ENCODE peak calls at places on chromosome 18, in ten cellular contexts. C is pancreas, D is adrenal gland, P is mammary epithelial cell, T is HCT116, K is lung, V is ovary, S is OCI-LY7, A is heart right ventricle, B is right atrium auricular region. E is an unnamed sample.

GRCh38 chr18:46481048-46481846 is 175.8 kb downstream of the LOXHD1 start:
- DNase-seq in C (no peak), D (peak; percentile 32), P (no peak), T (peak; percentile 27), K (peak; percentile 39), V (no peak), S (peak; percentile 39), A (peak; percentile 42), B (no peak), E (peak; percentile 39)

GRCh38 chr18:42182728-42183700 is 228.0 kb downstream of the PIK3C3 start:
- DNase-seq in C (no peak), D (no peak), P (peak; percentile 59), T (no peak), K (no peak), V (no peak), S (no peak), A (no peak), B (no peak), E (no peak)

GRCh38 chr18:56257215-56257614 is 381.2 kb downstream of the TXNL1 start:
- DNase-seq in C (no peak), D (no peak), P (peak; percentile 19), T (no peak), K (no peak), V (no peak), S (no peak), A (no peak), B (no peak), E (no peak)

GRCh38 chr18:29540548-29540947 is 1363.6 kb upstream of the CDH2 start:
- DNase-seq in C (no peak), D (no peak), P (no peak), T (no peak), K (no peak), V (no peak), S (no peak), A (no peak), B (no peak), E (no peak)

GRCh38 chr18:61608306-61608705 is 275.1 kb downstream of the CDH20 start:
- DNase-seq in C (no peak), D (no peak), P (no peak), T (no peak), K (no peak), V (no peak), S (no peak), A (no peak), B (no peak), E (no peak)

GRCh38 chr18:35582899-35583558 is 1.5 kb downstream of the GALNT1 start:
- DNase-seq in C (no peak), D (no peak), P (peak; percentile 5), T (no peak), K (no peak), V (no peak), S (peak; percentile 16), A (no peak), B (no peak), E (no peak)

GRCh38 chr18:40935423-40935822 is 1019.6 kb upstream of the PIK3C3 start:
- DNase-seq in C (no peak), D (no peak), P (peak; percentile 12), T (no peak), K (no peak), V (no peak), S (peak; percentile 0), A (no peak), B (no peak), E (peak; percentile 7)

GRCh38 chr18:69777248-69777647 is 170.4 kb downstream of the CD226 start:
- DNase-seq in C (no peak), D (no peak), P (no peak), T (no peak), K (no peak), V (no peak), S (no peak), A (no peak), B (no peak), E (no peak)

GRCh38 chr18:8526316-8526715 is 82.9 kb upstream of the RAB12 start:
- DNase-seq in C (no peak), D (no peak), P (no peak), T (no peak), K (no peak), V (no peak), S (no peak), A (no peak), B (peak; percentile 46), E (no peak)
- H3K27ac ChIP-seq in C (no peak overlapping the region), D (no peak overlapping the region), P (no peak overlapping the region), T (no peak overlapping the region), K (no peak overlapping the region), V (no peak overlapping the region), S (no peak overlapping the region), A (no peak overlapping the region), B (no peak overlapping the region), E (no peak overlapping the region)

DNA sequence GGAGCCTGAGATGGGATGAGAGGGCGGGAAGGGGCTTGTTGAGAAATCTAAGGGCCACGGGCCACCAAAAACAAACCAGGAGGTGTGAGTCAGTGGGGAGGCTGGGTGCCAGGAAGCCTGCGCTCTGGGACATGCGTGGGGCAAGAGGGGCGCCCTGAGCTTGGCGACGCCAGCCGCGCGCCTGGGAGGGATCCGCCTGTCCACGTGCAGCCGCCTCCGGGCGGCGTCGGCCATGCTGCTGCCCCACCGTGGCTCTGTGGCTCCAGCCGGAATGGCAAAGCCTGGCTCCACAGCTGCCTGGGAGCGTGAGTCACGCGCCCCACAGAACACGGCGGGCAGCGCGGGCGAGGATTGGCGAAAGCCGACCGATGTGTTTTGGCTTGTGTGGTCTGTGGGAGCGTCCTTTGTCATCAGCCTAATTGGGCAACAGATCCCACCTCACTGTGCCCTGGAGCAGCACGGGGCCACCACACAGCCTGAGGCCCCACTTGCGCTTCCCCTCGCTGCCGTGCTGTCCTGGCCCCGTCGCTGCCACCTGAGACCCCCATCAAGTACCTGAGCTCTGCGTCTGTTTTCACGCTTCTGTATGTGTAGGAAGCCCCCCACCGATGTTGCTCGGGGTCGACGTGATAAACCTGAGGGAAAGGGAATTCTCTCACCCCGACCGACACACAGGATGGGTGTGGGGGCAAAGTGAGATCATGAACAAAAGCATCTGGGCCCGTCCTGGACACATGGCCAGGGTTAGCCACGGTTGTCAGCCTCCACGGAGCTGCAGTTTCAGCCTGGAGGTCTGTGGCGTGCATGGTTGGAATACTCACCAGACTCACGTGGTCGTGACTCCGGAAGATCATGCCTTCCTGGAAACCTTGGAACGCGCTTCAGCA is 80.5 kb downstream of the NFATC1 start:
- DNase-seq in C (no peak), D (no peak), P (peak; percentile 10), T (no peak), K (no peak), V (no peak), S (no peak), A (no peak), B (no peak), E (no peak)
- H3K4me3 ChIP-seq in C (no peak overlapping the region), D (no peak overlapping the region), P (no peak overlapping the region), T (no peak overlapping the region), K (no peak overlapping the region), V (no peak overlapping the region), S (no peak overlapping the region), A (no peak overlapping the region), B (no peak overlapping the region), E (no peak overlapping the region)

GRCh38 chr18:76914314-76914713 is 92.0 kb downstream of the ZNF236 start:
- DNase-seq in C (no peak), D (no peak), P (no peak), T (no peak), K (no peak), V (no peak), S (no peak), A (no peak), B (no peak), E (no peak)

GRCh38 chr18:76913583-76913982 is 91.2 kb downstream of the ZNF236 start:
- DNase-seq in C (no peak), D (no peak), P (no peak), T (no peak), K (no peak), V (no peak), S (no peak), A (no peak), B (no peak), E (no peak)

GRCh38 chr18:76909418-76909817 is 87.1 kb downstream of the ZNF236 start:
- DNase-seq in C (no peak), D (no peak), P (no peak), T (no peak), K (no peak), V (no peak), S (no peak), A (no peak), B (no peak), E (no peak)

GRCh38 chr18:76911440-76911839 is 89.1 kb downstream of the ZNF236 start:
- DNase-seq in C (no peak), D (no peak), P (no peak), T (no peak), K (no peak), V (no peak), S (no peak), A (no peak), B (no peak), E (no peak)

DNA sequence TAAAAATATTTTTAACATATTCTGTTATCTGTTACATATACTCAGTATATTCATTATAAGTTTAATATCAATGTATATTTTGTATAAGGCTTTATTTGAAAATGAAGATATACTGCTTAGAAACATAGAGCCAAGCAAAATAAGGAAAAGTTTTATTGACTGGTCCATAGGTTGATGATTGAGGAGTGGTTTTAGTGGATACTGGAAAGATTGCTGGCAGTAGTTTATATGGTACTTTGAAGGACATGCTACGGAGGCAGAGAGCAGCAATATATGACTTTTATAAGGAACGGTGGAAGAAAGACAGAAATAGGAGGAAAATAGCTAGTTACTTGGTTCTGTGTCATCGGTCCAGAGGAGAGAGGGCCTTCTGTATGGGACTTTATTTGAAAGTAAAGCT is 92.4 kb downstream of the ZNF236 start:
- DNase-seq in C (no peak), D (no peak), P (no peak), T (no peak), K (no peak), V (no peak), S (no peak), A (no peak), B (no peak), E (no peak)
- H3K36me3 ChIP-seq in C (peaks cover 17% of the 10 kb centered on the region), D (peaks cover 79% of the 10 kb centered on the region), P (peaks cover 23% of the 10 kb centered on the region), T (peaks cover 18% of the 10 kb centered on the region), K (peaks cover 22% of the 10 kb centered on the region), V (no peaks in the 10 kb centered on the region), S (peaks cover 30% of the 10 kb centered on the region), A (no peaks in the 10 kb centered on the region), B (peaks cover 73% of the 10 kb centered on the region), E (peaks cover 38% of the 10 kb centered on the region)

GRCh38 chr18:48609114-48609513 is 70.3 kb downstream of the CTIF start:
- DNase-seq in C (no peak), D (no peak), P (no peak), T (no peak), K (no peak), V (no peak), S (no peak), A (no peak), B (no peak), E (no peak)

GRCh38 chr18:48605408-48605845 is 66.6 kb downstream of the CTIF start:
- DNase-seq in C (no peak), D (no peak), P (no peak), T (peak; percentile 29), K (no peak), V (no peak), S (peak; percentile 52), A (no peak), B (no peak), E (no peak)

GRCh38 chr18:48608581-48608980 is 69.8 kb downstream of the CTIF start:
- DNase-seq in C (no peak), D (no peak), P (no peak), T (no peak), K (no peak), V (no peak), S (no peak), A (no peak), B (no peak), E (no peak)

GRCh38 chr18:48609820-48610815 is 71.3 kb downstream of the CTIF start:
- DNase-seq in C (no peak), D (no peak), P (no peak), T (no peak), K (no peak), V (no peak), S (no peak), A (peak; percentile 21), B (no peak), E (no peak)

GRCh38 chr18:48607049-48607984 is 68.5 kb downstream of the CTIF start:
- DNase-seq in C (no peak), D (no peak), P (peak; percentile 52), T (no peak), K (peak; percentile 54), V (peak; percentile 68), S (no peak), A (peak; percentile 58), B (no peak), E (peak; percentile 81)
- H3K27ac ChIP-seq in C (no peak overlapping the region), D (no peak overlapping the region), P (no peak overlapping the region), T (no peak overlapping the region), K (no peak overlapping the region), V (no peak overlapping the region), S (no peak overlapping the region), A (no peak overlapping the region), B (no peak overlapping the region), E (peak overlapping the region; percentile 8)

E was measured in SJSA1.